ENCODE peak calls at places on chromosome 4, in seven cellular contexts. One of them, this sample, is unnamed.
A peak's percentile ranks its signal among the peaks of the same experiment; 100 is the strongest.

GRCh38 chr4:168868044-168868855 is 141.8 kb downstream of the CBR4 start:
- DNase-seq in ovary: no peak
- DNase-seq in transverse colon: no peak
- DNase-seq in PC-9: no peak
- DNase-seq in AG04450: peak; percentile 80
- DNase-seq in foreskin keratinocyte: peak; percentile 73
- DNase-seq in A549: no peak
- DNase-seq in this sample: peak; percentile 38

GRCh38 chr4:76426272-76426671 is 5.3 kb upstream of the CCDC158 start:
- DNase-seq in PC-9: no peak
- DNase-seq in transverse colon: no peak
- DNase-seq in foreskin keratinocyte: no peak
- DNase-seq in A549: no peak
- DNase-seq in ovary: no peak
- DNase-seq in AG04450: no peak
- DNase-seq in this sample: no peak

GRCh38 chr4:145909331-145909730 is 29.3 kb downstream of the ZNF827 start:
- DNase-seq in A549: peak; percentile 74
- DNase-seq in transverse colon: peak; percentile 89
- DNase-seq in ovary: peak; percentile 81
- DNase-seq in PC-9: peak; percentile 86
- DNase-seq in AG04450: no peak
- DNase-seq in foreskin keratinocyte: no peak
- DNase-seq in this sample: peak; percentile 39

GRCh38 chr4:94698187-94698586 is 59.6 kb upstream of the BMPR1B start:
- DNase-seq in AG04450: no peak
- DNase-seq in PC-9: no peak
- DNase-seq in A549: no peak
- DNase-seq in transverse colon: no peak
- DNase-seq in foreskin keratinocyte: no peak
- DNase-seq in ovary: no peak
- DNase-seq in this sample: no peak

GRCh38 chr4:13762126-13762525 is 134.6 kb upstream of the BOD1L1 start:
- DNase-seq in A549: no peak
- DNase-seq in PC-9: no peak
- DNase-seq in AG04450: no peak
- DNase-seq in transverse colon: no peak
- DNase-seq in ovary: no peak
- DNase-seq in foreskin keratinocyte: no peak
- DNase-seq in this sample: no peak

GRCh38 chr4:167084326-167084725 is 150.0 kb downstream of the SPOCK3 start:
- DNase-seq in ovary: no peak
- DNase-seq in PC-9: no peak
- DNase-seq in transverse colon: no peak
- DNase-seq in A549: no peak
- DNase-seq in foreskin keratinocyte: no peak
- DNase-seq in AG04450: no peak
- DNase-seq in this sample: no peak

GRCh38 chr4:81963005-81963404 is 410.8 kb downstream of the HNRNPD start:
- DNase-seq in transverse colon: no peak
- DNase-seq in ovary: no peak
- DNase-seq in foreskin keratinocyte: no peak
- DNase-seq in PC-9: no peak
- DNase-seq in AG04450: no peak
- DNase-seq in A549: no peak
- DNase-seq in this sample: no peak

GRCh38 chr4:84436812-84437211 is 62.3 kb downstream of the NKX6-1 start:
- DNase-seq in PC-9: no peak
- DNase-seq in ovary: no peak
- DNase-seq in transverse colon: no peak
- DNase-seq in A549: no peak
- DNase-seq in foreskin keratinocyte: no peak
- DNase-seq in AG04450: no peak
- DNase-seq in this sample: no peak

GRCh38 chr4:12724520-12724919 is 759.6 kb downstream of the RAB28 start:
- DNase-seq in foreskin keratinocyte: no peak
- DNase-seq in PC-9: no peak
- DNase-seq in AG04450: no peak
- DNase-seq in transverse colon: no peak
- DNase-seq in A549: peak; percentile 2
- DNase-seq in ovary: no peak
- DNase-seq in this sample: no peak

GRCh38 chr4:154616731-154617130 is 4.3 kb upstream of the FGG start:
- DNase-seq in A549: no peak
- DNase-seq in transverse colon: no peak
- DNase-seq in foreskin keratinocyte: no peak
- DNase-seq in AG04450: no peak
- DNase-seq in ovary: no peak
- DNase-seq in PC-9: no peak
- DNase-seq in this sample: no peak

GRCh38 chr4:36771411-36772153 is 473.0 kb upstream of the NWD2 start:
- DNase-seq in foreskin keratinocyte: no peak
- DNase-seq in ovary: no peak
- DNase-seq in AG04450: no peak
- DNase-seq in A549: no peak
- DNase-seq in transverse colon: no peak
- DNase-seq in PC-9: no peak
- DNase-seq in this sample: no peak

GRCh38 chr4:10787365-10787764 is 102.8 kb upstream of the CLNK start:
- DNase-seq in ovary: no peak
- DNase-seq in foreskin keratinocyte: no peak
- DNase-seq in A549: no peak
- DNase-seq in AG04450: no peak
- DNase-seq in PC-9: no peak
- DNase-seq in transverse colon: no peak
- DNase-seq in this sample: no peak

GRCh38 chr4:72377491-72378194 is 191.4 kb downstream of the ADAMTS3 start:
- DNase-seq in PC-9: no peak
- DNase-seq in ovary: no peak
- DNase-seq in A549: no peak
- DNase-seq in foreskin keratinocyte: no peak
- DNase-seq in AG04450: no peak
- DNase-seq in transverse colon: no peak
- DNase-seq in this sample: no peak

GRCh38 chr4:76198411-76199237 is 15.0 kb downstream of the SCARB2 start:
- DNase-seq in foreskin keratinocyte: no peak
- DNase-seq in A549: no peak
- DNase-seq in PC-9: peak; percentile 6
- DNase-seq in ovary: peak; percentile 67
- DNase-seq in transverse colon: peak; percentile 85
- DNase-seq in AG04450: peak; percentile 72
- DNase-seq in this sample: peak; percentile 46

GRCh38 chr4:81965454-81965853 is 408.3 kb downstream of the HNRNPD start:
- DNase-seq in foreskin keratinocyte: no peak
- DNase-seq in ovary: no peak
- DNase-seq in PC-9: no peak
- DNase-seq in AG04450: no peak
- DNase-seq in transverse colon: no peak
- DNase-seq in A549: no peak
- DNase-seq in this sample: no peak

GRCh38 chr4:103207673-103208072 is 9.5 kb upstream of the CENPE start:
- DNase-seq in AG04450: no peak
- DNase-seq in ovary: no peak
- DNase-seq in PC-9: peak; percentile 8
- DNase-seq in foreskin keratinocyte: no peak
- DNase-seq in transverse colon: no peak
- DNase-seq in A549: no peak
- DNase-seq in this sample: no peak

GRCh38 chr4:26032572-26033320 is 118.7 kb downstream of the SMIM20 start:
- DNase-seq in AG04450: peak; percentile 69
- DNase-seq in foreskin keratinocyte: no peak
- DNase-seq in ovary: no peak
- DNase-seq in A549: no peak
- DNase-seq in transverse colon: no peak
- DNase-seq in PC-9: no peak
- DNase-seq in this sample: no peak

GRCh38 chr4:78058591-78059523 is 1.7 kb downstream of the FRAS1 start:
- DNase-seq in AG04450: no peak
- DNase-seq in PC-9: peak; percentile 47
- DNase-seq in transverse colon: peak; percentile 41
- DNase-seq in A549: peak; percentile 33
- DNase-seq in foreskin keratinocyte: peak; percentile 33
- DNase-seq in ovary: no peak
- DNase-seq in this sample: peak; percentile 47

GRCh38 chr4:158065603-158066002 is 107.2 kb downstream of the GASK1B start:
- DNase-seq in A549: no peak
- DNase-seq in transverse colon: no peak
- DNase-seq in AG04450: no peak
- DNase-seq in ovary: no peak
- DNase-seq in PC-9: no peak
- DNase-seq in foreskin keratinocyte: no peak
- DNase-seq in this sample: no peak

GRCh38 chr4:149645790-149646189 is 169.9 kb downstream of the IQCM start:
- DNase-seq in foreskin keratinocyte: no peak
- DNase-seq in AG04450: no peak
- DNase-seq in ovary: no peak
- DNase-seq in PC-9: no peak
- DNase-seq in transverse colon: no peak
- DNase-seq in A549: no peak
- DNase-seq in this sample: no peak

GRCh38 chr4:119070301-119070700 is 65.3 kb upstream of the MYOZ2 start:
- DNase-seq in AG04450: no peak
- DNase-seq in transverse colon: no peak
- DNase-seq in foreskin keratinocyte: peak; percentile 79
- DNase-seq in A549: no peak
- DNase-seq in PC-9: no peak
- DNase-seq in ovary: no peak
- DNase-seq in this sample: peak; percentile 74

DNA sequence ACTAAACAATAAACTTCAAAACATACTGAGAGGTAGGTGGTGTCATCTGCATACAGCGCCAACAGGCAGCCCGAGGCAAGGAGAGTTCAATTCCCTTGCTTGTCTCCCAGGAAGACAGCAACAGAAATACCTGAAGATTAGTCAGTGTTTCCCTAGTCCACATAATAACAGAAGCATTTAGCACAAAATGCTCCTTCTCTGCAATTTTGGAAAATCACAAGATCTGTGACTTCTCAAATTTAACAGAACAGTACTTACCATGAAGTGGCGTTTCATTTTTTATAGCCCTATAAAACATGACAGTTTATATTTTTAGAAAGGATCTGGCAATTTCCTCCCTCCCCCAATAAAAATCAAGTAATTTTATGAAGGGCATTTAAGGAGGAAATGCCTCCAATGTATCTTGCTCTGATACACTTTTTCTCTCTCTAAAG is 67.1 kb upstream of the MYOZ2 start:
- DNase-seq in transverse colon: no peak
- DNase-seq in A549: no peak
- DNase-seq in AG04450: no peak
- DNase-seq in ovary: no peak
- DNase-seq in PC-9: no peak
- DNase-seq in foreskin keratinocyte: peak; percentile 74
- DNase-seq in this sample: peak; percentile 63
- H3K27ac ChIP-seq in transverse colon: peak overlapping the region; percentile 70
- H3K27ac ChIP-seq in A549: peak overlapping the region; percentile 29
- H3K27ac ChIP-seq in AG04450: no peak overlapping the region
- H3K27ac ChIP-seq in ovary: no peak overlapping the region
- H3K27ac ChIP-seq in PC-9: no peak overlapping the region
- H3K27ac ChIP-seq in foreskin keratinocyte: peak overlapping the region; percentile 83
- H3K27ac ChIP-seq in this sample: no peak overlapping the region

GRCh38 chr4:15003891-15004700 is 1.8 kb downstream of the CPEB2 start:
- DNase-seq in AG04450: no peak
- DNase-seq in ovary: peak; percentile 58
- DNase-seq in A549: no peak
- DNase-seq in foreskin keratinocyte: no peak
- DNase-seq in PC-9: peak; percentile 19
- DNase-seq in transverse colon: peak; percentile 45
- DNase-seq in this sample: peak; percentile 3
- TF ChIP-seq CTCF in AG04450: no peak
- TF ChIP-seq CTCF in ovary: no peak
- TF ChIP-seq CTCF in A549: no peak
- TF ChIP-seq CTCF in foreskin keratinocyte: peak; percentile 7
- TF ChIP-seq CTCF in PC-9: no peak
- TF ChIP-seq CTCF in transverse colon: no peak
- TF ChIP-seq CTCF in this sample: no peak

GRCh38 chr4:159360549-159360948 is 257.7 kb downstream of the RAPGEF2 start:
- DNase-seq in PC-9: no peak
- DNase-seq in ovary: no peak
- DNase-seq in foreskin keratinocyte: peak; percentile 70
- DNase-seq in AG04450: peak; percentile 78
- DNase-seq in transverse colon: no peak
- DNase-seq in A549: no peak
- DNase-seq in this sample: peak; percentile 59
- H3K27ac ChIP-seq in PC-9: no peak overlapping the region
- H3K27ac ChIP-seq in ovary: no peak overlapping the region
- H3K27ac ChIP-seq in foreskin keratinocyte: no peak overlapping the region
- H3K27ac ChIP-seq in AG04450: no peak overlapping the region
- H3K27ac ChIP-seq in transverse colon: no peak overlapping the region
- H3K27ac ChIP-seq in A549: no peak overlapping the region
- H3K27ac ChIP-seq in this sample: no peak overlapping the region

GRCh38 chr4:115042496-115042895 is 70.9 kb downstream of the NDST4 start:
- DNase-seq in ovary: no peak
- DNase-seq in A549: no peak
- DNase-seq in PC-9: no peak
- DNase-seq in transverse colon: no peak
- DNase-seq in foreskin keratinocyte: no peak
- DNase-seq in AG04450: no peak
- DNase-seq in this sample: peak; percentile 2
- TF ChIP-seq CTCF in ovary: no peak
- TF ChIP-seq CTCF in A549: no peak
- TF ChIP-seq CTCF in PC-9: no peak
- TF ChIP-seq CTCF in transverse colon: no peak
- TF ChIP-seq CTCF in foreskin keratinocyte: peak; percentile 29
- TF ChIP-seq CTCF in AG04450: peak; percentile 37
- TF ChIP-seq CTCF in this sample: peak; percentile 6

DNA sequence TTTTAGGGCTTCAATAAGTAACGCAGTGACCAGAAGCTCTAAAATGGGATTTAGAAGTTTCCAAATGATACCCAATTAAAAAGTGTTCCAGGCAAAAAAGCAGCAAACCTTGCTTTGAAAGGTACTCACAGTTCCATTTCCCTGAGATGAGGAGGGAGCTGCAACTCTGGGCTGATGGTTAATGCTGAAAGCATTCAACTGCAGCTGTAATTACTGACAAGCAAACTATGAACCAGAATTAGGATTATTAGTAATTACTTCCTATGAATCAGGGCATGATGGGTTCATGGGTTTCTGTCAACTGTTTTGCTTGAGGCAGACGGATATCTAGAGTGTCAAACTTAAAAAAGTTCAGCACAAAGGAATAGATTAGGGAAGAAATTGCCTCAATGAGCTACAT is 357.4 kb downstream of the STIM2 start:
- DNase-seq in A549: no peak
- DNase-seq in AG04450: no peak
- DNase-seq in foreskin keratinocyte: peak; percentile 34
- DNase-seq in PC-9: no peak
- DNase-seq in transverse colon: no peak
- DNase-seq in ovary: no peak
- DNase-seq in this sample: peak; percentile 26
- H3K27ac ChIP-seq in A549: no peak overlapping the region
- H3K27ac ChIP-seq in AG04450: no peak overlapping the region
- H3K27ac ChIP-seq in foreskin keratinocyte: peak overlapping the region; percentile 84
- H3K27ac ChIP-seq in PC-9: no peak overlapping the region
- H3K27ac ChIP-seq in transverse colon: no peak overlapping the region
- H3K27ac ChIP-seq in ovary: no peak overlapping the region
- H3K27ac ChIP-seq in this sample: no peak overlapping the region

This sample was measured in RWPE1.